ENCODE peak calls at places on chromosome 16, in nine cellular contexts. One of them, this sample, is unnamed. For H3K27me3, the result is how much of the 10 kb centered on the place peaks cover.

GRCh38 chr16:84460406-84461028 is 43.9 kb downstream of the MEAK7 start:
- DNase-seq in pancreas: no peak
- DNase-seq in testis: peak
- DNase-seq in H1: no peak
- DNase-seq in K562: no peak
- DNase-seq in uterus: no peak
- DNase-seq in DND-41: no peak
- DNase-seq in endothelial cell of umbilical vein: no peak
- DNase-seq in stomach: no peak
- DNase-seq in this sample: no peak

GRCh38 chr16:66399930-66400329 is 27.2 kb upstream of the BEAN1 start:
- DNase-seq in H1: no peak
- DNase-seq in endothelial cell of umbilical vein: no peak
- DNase-seq in uterus: no peak
- DNase-seq in pancreas: no peak
- DNase-seq in K562: no peak
- DNase-seq in testis: no peak
- DNase-seq in DND-41: no peak
- DNase-seq in stomach: no peak
- DNase-seq in this sample: no peak

GRCh38 chr16:84618428-84619102 is 687 bp upstream of the COTL1 start:
- DNase-seq in uterus: peak
- DNase-seq in stomach: no peak
- DNase-seq in pancreas: no peak
- DNase-seq in H1: peak
- DNase-seq in endothelial cell of umbilical vein: peak
- DNase-seq in K562: peak
- DNase-seq in DND-41: no peak
- DNase-seq in testis: no peak
- DNase-seq in this sample: peak

GRCh38 chr16:70573451-70574121 is 50.0 kb downstream of the SF3B3 start:
- DNase-seq in H1: no peak
- DNase-seq in stomach: no peak
- DNase-seq in K562: no peak
- DNase-seq in DND-41: no peak
- DNase-seq in testis: peak
- DNase-seq in uterus: peak
- DNase-seq in pancreas: no peak
- DNase-seq in endothelial cell of umbilical vein: peak
- DNase-seq in this sample: no peak

GRCh38 chr16:64122177-64122576 is 999.7 kb downstream of the CDH11 start:
- DNase-seq in H1: no peak
- DNase-seq in stomach: no peak
- DNase-seq in uterus: no peak
- DNase-seq in DND-41: no peak
- DNase-seq in endothelial cell of umbilical vein: peak
- DNase-seq in testis: no peak
- DNase-seq in K562: no peak
- DNase-seq in pancreas: no peak
- DNase-seq in this sample: no peak

GRCh38 chr16:2468725-2469398 is 2.2 kb upstream of the NTN3 start:
- DNase-seq in H1: peak
- DNase-seq in endothelial cell of umbilical vein: no peak
- DNase-seq in K562: peak
- DNase-seq in testis: no peak
- DNase-seq in stomach: no peak
- DNase-seq in DND-41: peak
- DNase-seq in pancreas: no peak
- DNase-seq in uterus: no peak
- DNase-seq in this sample: peak

GRCh38 chr16:7016986-7017385 is 315.7 kb upstream of the RBFOX1 start:
- DNase-seq in testis: no peak
- DNase-seq in stomach: no peak
- DNase-seq in pancreas: no peak
- DNase-seq in DND-41: no peak
- DNase-seq in endothelial cell of umbilical vein: no peak
- DNase-seq in H1: no peak
- DNase-seq in uterus: no peak
- DNase-seq in K562: no peak
- DNase-seq in this sample: no peak

GRCh38 chr16:83802135-83802534 is 5.6 kb upstream of the HSBP1 start:
- DNase-seq in DND-41: no peak
- DNase-seq in stomach: no peak
- DNase-seq in endothelial cell of umbilical vein: peak
- DNase-seq in testis: no peak
- DNase-seq in H1: no peak
- DNase-seq in uterus: no peak
- DNase-seq in pancreas: no peak
- DNase-seq in K562: no peak
- DNase-seq in this sample: no peak

GRCh38 chr16:89861648-89862047 is 11.7 kb upstream of the TCF25 start:
- DNase-seq in pancreas: no peak
- DNase-seq in K562: no peak
- DNase-seq in DND-41: no peak
- DNase-seq in testis: no peak
- DNase-seq in H1: no peak
- DNase-seq in endothelial cell of umbilical vein: no peak
- DNase-seq in uterus: no peak
- DNase-seq in stomach: no peak
- DNase-seq in this sample: no peak

GRCh38 chr16:1964046-1964505 is 550 bp downstream of the RPS2 start:
- DNase-seq in K562: no peak
- DNase-seq in testis: no peak
- DNase-seq in endothelial cell of umbilical vein: peak
- DNase-seq in DND-41: peak
- DNase-seq in H1: no peak
- DNase-seq in pancreas: no peak
- DNase-seq in stomach: no peak
- DNase-seq in uterus: no peak
- DNase-seq in this sample: no peak

GRCh38 chr16:8885674-8886592 is 3.8 kb downstream of the LITAFD start:
- DNase-seq in pancreas: no peak
- DNase-seq in stomach: no peak
- DNase-seq in uterus: no peak
- DNase-seq in K562: no peak
- DNase-seq in endothelial cell of umbilical vein: peak
- DNase-seq in DND-41: no peak
- DNase-seq in testis: no peak
- DNase-seq in H1: no peak
- DNase-seq in this sample: peak

GRCh38 chr16:47538472-47538871 is 77.3 kb downstream of the PHKB start:
- DNase-seq in pancreas: no peak
- DNase-seq in K562: no peak
- DNase-seq in H1: no peak
- DNase-seq in uterus: no peak
- DNase-seq in stomach: no peak
- DNase-seq in testis: no peak
- DNase-seq in DND-41: no peak
- DNase-seq in endothelial cell of umbilical vein: no peak
- DNase-seq in this sample: no peak

GRCh38 chr16:67092227-67092626 is 17.5 kb upstream of the PHAF1 start:
- DNase-seq in H1: no peak
- DNase-seq in DND-41: no peak
- DNase-seq in K562: no peak
- DNase-seq in pancreas: no peak
- DNase-seq in uterus: no peak
- DNase-seq in testis: no peak
- DNase-seq in stomach: no peak
- DNase-seq in endothelial cell of umbilical vein: no peak
- DNase-seq in this sample: no peak

GRCh38 chr16:54655171-54655590 is 275.5 kb upstream of the IRX5 start:
- DNase-seq in K562: no peak
- DNase-seq in endothelial cell of umbilical vein: peak
- DNase-seq in uterus: peak
- DNase-seq in pancreas: no peak
- DNase-seq in H1: peak
- DNase-seq in DND-41: no peak
- DNase-seq in testis: no peak
- DNase-seq in stomach: peak
- DNase-seq in this sample: no peak

GRCh38 chr16:25106567-25107465 is 4.7 kb upstream of the LCMT1 start:
- DNase-seq in pancreas: peak
- DNase-seq in testis: peak
- DNase-seq in endothelial cell of umbilical vein: peak
- DNase-seq in H1: peak
- DNase-seq in uterus: peak
- DNase-seq in K562: peak
- DNase-seq in stomach: peak
- DNase-seq in DND-41: no peak
- DNase-seq in this sample: peak

GRCh38 chr16:3017806-3018506 is at the start of gene CLDN6:
- DNase-seq in K562: peak
- DNase-seq in testis: no peak
- DNase-seq in stomach: no peak
- DNase-seq in pancreas: peak
- DNase-seq in H1: peak
- DNase-seq in endothelial cell of umbilical vein: peak
- DNase-seq in uterus: no peak
- DNase-seq in DND-41: peak
- DNase-seq in this sample: no peak

GRCh38 chr16:65908568-65908967 is 457.9 kb upstream of the CDH5 start:
- DNase-seq in K562: no peak
- DNase-seq in endothelial cell of umbilical vein: no peak
- DNase-seq in stomach: no peak
- DNase-seq in DND-41: no peak
- DNase-seq in uterus: no peak
- DNase-seq in pancreas: no peak
- DNase-seq in H1: no peak
- DNase-seq in testis: peak
- DNase-seq in this sample: no peak

GRCh38 chr16:11128211-11129123 is 127.5 kb downstream of the SOCS1 start:
- DNase-seq in DND-41: peak
- DNase-seq in pancreas: no peak
- DNase-seq in stomach: peak
- DNase-seq in testis: peak
- DNase-seq in uterus: peak
- DNase-seq in endothelial cell of umbilical vein: no peak
- DNase-seq in K562: peak
- DNase-seq in H1: no peak
- DNase-seq in this sample: no peak

GRCh38 chr16:85845276-85845675 is 45.8 kb downstream of the COX4I1 start:
- DNase-seq in endothelial cell of umbilical vein: no peak
- DNase-seq in pancreas: no peak
- DNase-seq in stomach: no peak
- DNase-seq in uterus: no peak
- DNase-seq in testis: peak
- DNase-seq in H1: no peak
- DNase-seq in DND-41: no peak
- DNase-seq in K562: no peak
- DNase-seq in this sample: no peak
- H3K27ac ChIP-seq in endothelial cell of umbilical vein: no peak
- H3K27ac ChIP-seq in pancreas: no peak
- H3K27ac ChIP-seq in stomach: no peak
- H3K27ac ChIP-seq in uterus: no peak
- H3K27ac ChIP-seq in testis: no peak
- H3K27ac ChIP-seq in H1: no peak
- H3K27ac ChIP-seq in DND-41: no peak
- H3K27ac ChIP-seq in K562: no peak
- H3K27ac ChIP-seq in this sample: no peak

DNA sequence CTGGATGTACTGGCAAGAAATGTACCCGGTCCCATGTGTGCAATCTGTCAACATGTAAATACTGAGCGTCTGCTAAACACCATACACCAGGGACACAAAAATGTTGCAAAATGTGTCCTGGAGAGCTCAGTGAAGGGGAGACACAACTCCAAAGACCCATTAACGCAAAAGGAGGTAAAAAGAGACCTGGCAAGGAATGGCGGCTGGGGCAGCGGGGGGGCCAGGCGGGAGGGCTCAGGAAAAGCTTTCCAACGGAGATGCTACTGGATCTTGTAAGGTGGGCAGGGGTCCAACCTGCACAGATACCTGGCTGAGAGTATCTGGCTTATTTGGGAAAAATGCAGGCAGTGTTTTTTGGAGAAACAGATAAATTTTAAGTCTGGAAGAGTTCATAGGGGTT is 40.7 kb downstream of the ADCY9 start:
- DNase-seq in uterus: no peak
- DNase-seq in testis: peak
- DNase-seq in endothelial cell of umbilical vein: no peak
- DNase-seq in DND-41: no peak
- DNase-seq in K562: no peak
- DNase-seq in stomach: no peak
- DNase-seq in pancreas: no peak
- DNase-seq in H1: no peak
- DNase-seq in this sample: no peak
- H3K4me3 ChIP-seq in uterus: no peak
- H3K4me3 ChIP-seq in testis: no peak
- H3K4me3 ChIP-seq in endothelial cell of umbilical vein: no peak
- H3K4me3 ChIP-seq in DND-41: no peak
- H3K4me3 ChIP-seq in K562: no peak
- H3K4me3 ChIP-seq in stomach: no peak
- H3K4me3 ChIP-seq in pancreas: no peak
- H3K4me3 ChIP-seq in H1: no peak
- H3K4me3 ChIP-seq in this sample: no peak

GRCh38 chr16:68605746-68606145 is 39.4 kb upstream of the CDH3 start:
- DNase-seq in testis: no peak
- DNase-seq in H1: no peak
- DNase-seq in K562: no peak
- DNase-seq in stomach: no peak
- DNase-seq in DND-41: no peak
- DNase-seq in uterus: no peak
- DNase-seq in pancreas: no peak
- DNase-seq in endothelial cell of umbilical vein: no peak
- DNase-seq in this sample: no peak
- H3K27me3 ChIP-seq in testis: under half
- H3K27me3 ChIP-seq in H1: under half
- H3K27me3 ChIP-seq in K562: under half
- H3K27me3 ChIP-seq in stomach: under half
- H3K27me3 ChIP-seq in DND-41: under half
- H3K27me3 ChIP-seq in uterus: under half
- H3K27me3 ChIP-seq in pancreas: under half
- H3K27me3 ChIP-seq in endothelial cell of umbilical vein: under half
- H3K27me3 ChIP-seq in this sample: under half

GRCh38 chr16:523097-523741 is 4.3 kb upstream of the CAPN15 start:
- DNase-seq in DND-41: no peak
- DNase-seq in stomach: no peak
- DNase-seq in K562: no peak
- DNase-seq in uterus: no peak
- DNase-seq in testis: no peak
- DNase-seq in pancreas: no peak
- DNase-seq in H1: no peak
- DNase-seq in endothelial cell of umbilical vein: no peak
- DNase-seq in this sample: no peak

GRCh38 chr16:525123-525519 is 2.4 kb upstream of the CAPN15 start:
- DNase-seq in stomach: no peak
- DNase-seq in testis: no peak
- DNase-seq in endothelial cell of umbilical vein: no peak
- DNase-seq in K562: no peak
- DNase-seq in DND-41: no peak
- DNase-seq in pancreas: peak
- DNase-seq in uterus: no peak
- DNase-seq in H1: no peak
- DNase-seq in this sample: no peak

GRCh38 chr16:522320-523096 is 5.0 kb upstream of the CAPN15 start:
- DNase-seq in testis: no peak
- DNase-seq in K562: no peak
- DNase-seq in DND-41: no peak
- DNase-seq in H1: no peak
- DNase-seq in endothelial cell of umbilical vein: no peak
- DNase-seq in pancreas: peak
- DNase-seq in stomach: no peak
- DNase-seq in uterus: no peak
- DNase-seq in this sample: no peak

GRCh38 chr16:525520-526180 is 1.9 kb upstream of the CAPN15 start:
- DNase-seq in K562: no peak
- DNase-seq in pancreas: peak
- DNase-seq in endothelial cell of umbilical vein: peak
- DNase-seq in stomach: no peak
- DNase-seq in DND-41: no peak
- DNase-seq in H1: no peak
- DNase-seq in uterus: no peak
- DNase-seq in testis: no peak
- DNase-seq in this sample: no peak

GRCh38 chr16:524274-525011 is 3.1 kb upstream of the CAPN15 start:
- DNase-seq in H1: no peak
- DNase-seq in uterus: no peak
- DNase-seq in pancreas: peak
- DNase-seq in stomach: no peak
- DNase-seq in testis: no peak
- DNase-seq in K562: no peak
- DNase-seq in DND-41: no peak
- DNase-seq in endothelial cell of umbilical vein: no peak
- DNase-seq in this sample: no peak
- H3K27ac ChIP-seq in H1: no peak
- H3K27ac ChIP-seq in uterus: no peak
- H3K27ac ChIP-seq in pancreas: no peak
- H3K27ac ChIP-seq in stomach: no peak
- H3K27ac ChIP-seq in testis: no peak
- H3K27ac ChIP-seq in K562: no peak
- H3K27ac ChIP-seq in DND-41: no peak
- H3K27ac ChIP-seq in endothelial cell of umbilical vein: no peak
- H3K27ac ChIP-seq in this sample: no peak